ENCODE peak calls at places on chromosome 13, in eight cellular contexts. One of them, this sample, is unnamed. For H3K36me3, the result is how much of the 10 kb centered on the place peaks cover.

GRCh38 chr13:24764276-24764630 is 284 bp downstream of the RNF17 start:
- DNase-seq in neural progenitor cell: no peak
- DNase-seq in hepatocyte: no peak
- DNase-seq in aorta: no peak
- DNase-seq in A673: no peak
- DNase-seq in breast epithelium: no peak
- DNase-seq in esophagus squamous epithelium: no peak
- DNase-seq in body of pancreas: no peak
- DNase-seq in this sample: peak

GRCh38 chr13:84896128-84896527 is 903.1 kb downstream of the SLITRK6 start:
- DNase-seq in aorta: no peak
- DNase-seq in body of pancreas: peak
- DNase-seq in breast epithelium: no peak
- DNase-seq in hepatocyte: peak
- DNase-seq in A673: peak
- DNase-seq in esophagus squamous epithelium: no peak
- DNase-seq in neural progenitor cell: peak
- DNase-seq in this sample: peak

GRCh38 chr13:78657699-78658629 is 991 bp downstream of the OBI1 start:
- DNase-seq in breast epithelium: no peak
- DNase-seq in hepatocyte: no peak
- DNase-seq in neural progenitor cell: no peak
- DNase-seq in body of pancreas: no peak
- DNase-seq in aorta: no peak
- DNase-seq in esophagus squamous epithelium: no peak
- DNase-seq in A673: peak
- DNase-seq in this sample: peak

GRCh38 chr13:47216176-47216822 is 319.4 kb upstream of the HTR2A start:
- DNase-seq in breast epithelium: no peak
- DNase-seq in aorta: no peak
- DNase-seq in A673: no peak
- DNase-seq in esophagus squamous epithelium: no peak
- DNase-seq in body of pancreas: no peak
- DNase-seq in hepatocyte: peak
- DNase-seq in neural progenitor cell: no peak
- DNase-seq in this sample: no peak

GRCh38 chr13:23992722-23993438 is 95.6 kb upstream of the C1QTNF9B start:
- DNase-seq in breast epithelium: no peak
- DNase-seq in esophagus squamous epithelium: no peak
- DNase-seq in hepatocyte: no peak
- DNase-seq in aorta: no peak
- DNase-seq in neural progenitor cell: no peak
- DNase-seq in A673: no peak
- DNase-seq in body of pancreas: no peak
- DNase-seq in this sample: no peak

GRCh38 chr13:43426355-43426754 is 360.4 kb downstream of the ENOX1 start:
- DNase-seq in A673: no peak
- DNase-seq in body of pancreas: no peak
- DNase-seq in esophagus squamous epithelium: no peak
- DNase-seq in hepatocyte: no peak
- DNase-seq in breast epithelium: no peak
- DNase-seq in aorta: no peak
- DNase-seq in neural progenitor cell: no peak
- DNase-seq in this sample: no peak

GRCh38 chr13:113774177-113775107 is 15.4 kb downstream of the TMEM255B start:
- DNase-seq in neural progenitor cell: no peak
- DNase-seq in A673: peak
- DNase-seq in breast epithelium: no peak
- DNase-seq in esophagus squamous epithelium: no peak
- DNase-seq in aorta: no peak
- DNase-seq in hepatocyte: no peak
- DNase-seq in body of pancreas: no peak
- DNase-seq in this sample: no peak

GRCh38 chr13:44257806-44258205 is 115.8 kb upstream of the SERP2 start:
- DNase-seq in aorta: no peak
- DNase-seq in esophagus squamous epithelium: no peak
- DNase-seq in neural progenitor cell: no peak
- DNase-seq in A673: no peak
- DNase-seq in hepatocyte: no peak
- DNase-seq in body of pancreas: no peak
- DNase-seq in breast epithelium: no peak
- DNase-seq in this sample: no peak

GRCh38 chr13:41835871-41836270 is 125.0 kb downstream of the VWA8 start:
- DNase-seq in esophagus squamous epithelium: no peak
- DNase-seq in hepatocyte: no peak
- DNase-seq in neural progenitor cell: no peak
- DNase-seq in A673: peak
- DNase-seq in body of pancreas: no peak
- DNase-seq in breast epithelium: no peak
- DNase-seq in aorta: no peak
- DNase-seq in this sample: no peak

GRCh38 chr13:39676315-39676876 is 20.9 kb downstream of the COG6 start:
- DNase-seq in breast epithelium: no peak
- DNase-seq in hepatocyte: peak
- DNase-seq in aorta: no peak
- DNase-seq in A673: peak
- DNase-seq in neural progenitor cell: peak
- DNase-seq in esophagus squamous epithelium: no peak
- DNase-seq in body of pancreas: peak
- DNase-seq in this sample: peak

GRCh38 chr13:104980571-104980970 is 1554.9 kb downstream of the EFNB2 start:
- DNase-seq in breast epithelium: no peak
- DNase-seq in A673: no peak
- DNase-seq in body of pancreas: no peak
- DNase-seq in hepatocyte: no peak
- DNase-seq in neural progenitor cell: no peak
- DNase-seq in aorta: no peak
- DNase-seq in esophagus squamous epithelium: no peak
- DNase-seq in this sample: no peak

GRCh38 chr13:74867460-74867859 is 614.5 kb downstream of the TBC1D4 start:
- DNase-seq in neural progenitor cell: no peak
- DNase-seq in aorta: no peak
- DNase-seq in esophagus squamous epithelium: no peak
- DNase-seq in A673: no peak
- DNase-seq in body of pancreas: no peak
- DNase-seq in breast epithelium: no peak
- DNase-seq in hepatocyte: no peak
- DNase-seq in this sample: no peak

GRCh38 chr13:46951516-46951915 is 54.7 kb upstream of the HTR2A start:
- DNase-seq in body of pancreas: no peak
- DNase-seq in breast epithelium: no peak
- DNase-seq in esophagus squamous epithelium: no peak
- DNase-seq in hepatocyte: no peak
- DNase-seq in aorta: no peak
- DNase-seq in A673: no peak
- DNase-seq in neural progenitor cell: no peak
- DNase-seq in this sample: no peak

GRCh38 chr13:114140909-114141255 is 8.5 kb upstream of the RASA3 start:
- DNase-seq in neural progenitor cell: no peak
- DNase-seq in esophagus squamous epithelium: no peak
- DNase-seq in body of pancreas: no peak
- DNase-seq in A673: no peak
- DNase-seq in hepatocyte: no peak
- DNase-seq in aorta: no peak
- DNase-seq in breast epithelium: no peak
- DNase-seq in this sample: no peak

GRCh38 chr13:39047560-39047959 is 9.3 kb downstream of the NHLRC3 start:
- DNase-seq in breast epithelium: no peak
- DNase-seq in neural progenitor cell: peak
- DNase-seq in body of pancreas: no peak
- DNase-seq in hepatocyte: peak
- DNase-seq in aorta: no peak
- DNase-seq in A673: peak
- DNase-seq in esophagus squamous epithelium: no peak
- DNase-seq in this sample: peak

GRCh38 chr13:28185256-28185655 is 46.9 kb downstream of the PAN3 start:
- DNase-seq in A673: no peak
- DNase-seq in body of pancreas: no peak
- DNase-seq in esophagus squamous epithelium: no peak
- DNase-seq in aorta: no peak
- DNase-seq in neural progenitor cell: no peak
- DNase-seq in breast epithelium: no peak
- DNase-seq in hepatocyte: no peak
- DNase-seq in this sample: no peak

GRCh38 chr13:39016789-39017188 is 21.1 kb downstream of the PROSER1 start:
- DNase-seq in breast epithelium: no peak
- DNase-seq in A673: peak
- DNase-seq in neural progenitor cell: peak
- DNase-seq in esophagus squamous epithelium: no peak
- DNase-seq in hepatocyte: peak
- DNase-seq in aorta: no peak
- DNase-seq in body of pancreas: no peak
- DNase-seq in this sample: peak

GRCh38 chr13:27632648-27633047 is 11.0 kb downstream of the POLR1D start:
- DNase-seq in breast epithelium: no peak
- DNase-seq in neural progenitor cell: no peak
- DNase-seq in esophagus squamous epithelium: no peak
- DNase-seq in body of pancreas: no peak
- DNase-seq in hepatocyte: no peak
- DNase-seq in A673: no peak
- DNase-seq in aorta: no peak
- DNase-seq in this sample: no peak

GRCh38 chr13:95533545-95534135 is 18.9 kb upstream of the CLDN10 start:
- DNase-seq in body of pancreas: peak
- DNase-seq in A673: no peak
- DNase-seq in aorta: no peak
- DNase-seq in neural progenitor cell: peak
- DNase-seq in esophagus squamous epithelium: no peak
- DNase-seq in breast epithelium: no peak
- DNase-seq in hepatocyte: no peak
- DNase-seq in this sample: no peak

DNA sequence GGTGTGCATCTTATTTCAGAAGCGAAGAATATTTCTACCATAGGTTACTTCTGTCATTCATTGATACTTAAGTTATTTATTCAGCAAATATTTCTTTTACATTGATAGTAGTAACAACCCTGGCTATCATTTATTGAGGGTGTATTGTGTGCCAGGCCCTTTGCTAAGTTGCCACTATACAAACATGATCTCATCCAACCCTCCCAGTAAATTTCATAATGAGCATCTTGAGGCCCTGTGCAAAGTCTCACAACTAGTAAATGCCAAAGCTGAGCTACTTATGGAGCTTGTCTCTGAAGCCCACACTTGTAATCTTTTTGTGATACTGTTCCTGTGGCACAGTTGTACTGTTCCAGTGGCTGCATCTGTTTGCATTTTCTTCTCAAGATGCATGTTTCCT is 36.1 kb downstream of the RNASEH2B start:
- DNase-seq in A673: no peak
- DNase-seq in neural progenitor cell: no peak
- DNase-seq in breast epithelium: no peak
- DNase-seq in esophagus squamous epithelium: no peak
- DNase-seq in hepatocyte: no peak
- DNase-seq in aorta: no peak
- DNase-seq in body of pancreas: no peak
- DNase-seq in this sample: no peak
- H3K36me3 ChIP-seq in A673: under half
- H3K36me3 ChIP-seq in neural progenitor cell: under half
- H3K36me3 ChIP-seq in breast epithelium: under half
- H3K36me3 ChIP-seq in esophagus squamous epithelium: under half
- H3K36me3 ChIP-seq in hepatocyte: under half
- H3K36me3 ChIP-seq in aorta: under half
- H3K36me3 ChIP-seq in body of pancreas: under half
- H3K36me3 ChIP-seq in this sample: under half

GRCh38 chr13:111006508-111007031 is 91.7 kb upstream of the ANKRD10 start:
- DNase-seq in breast epithelium: no peak
- DNase-seq in A673: peak
- DNase-seq in hepatocyte: peak
- DNase-seq in neural progenitor cell: peak
- DNase-seq in aorta: peak
- DNase-seq in body of pancreas: peak
- DNase-seq in esophagus squamous epithelium: no peak
- DNase-seq in this sample: peak
- H3K4me3 ChIP-seq in breast epithelium: no peak
- H3K4me3 ChIP-seq in A673: no peak
- H3K4me3 ChIP-seq in hepatocyte: no peak
- H3K4me3 ChIP-seq in neural progenitor cell: no peak
- H3K4me3 ChIP-seq in aorta: no peak
- H3K4me3 ChIP-seq in body of pancreas: no peak
- H3K4me3 ChIP-seq in esophagus squamous epithelium: no peak
- H3K4me3 ChIP-seq in this sample: no peak

DNA sequence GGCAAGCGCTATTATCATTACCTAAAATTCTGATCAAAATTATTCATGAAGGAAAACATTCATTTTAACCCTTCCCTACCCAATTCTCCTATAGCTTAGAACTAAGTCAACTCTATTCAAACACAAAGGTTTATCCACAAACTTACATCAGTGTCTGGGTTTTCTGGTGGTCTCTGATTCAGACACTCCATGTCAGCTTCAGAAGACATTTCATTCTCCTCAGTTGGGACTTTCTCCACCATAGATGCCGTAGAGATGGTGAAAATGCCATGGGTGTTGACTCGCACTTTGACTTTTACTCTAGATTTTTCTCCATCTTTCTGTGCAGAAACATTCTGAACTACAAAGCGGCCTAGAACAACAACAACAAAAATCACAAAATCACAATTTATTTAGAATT is 16.3 kb downstream of the HSPH1 start:
- DNase-seq in A673: no peak
- DNase-seq in esophagus squamous epithelium: no peak
- DNase-seq in breast epithelium: no peak
- DNase-seq in body of pancreas: no peak
- DNase-seq in hepatocyte: no peak
- DNase-seq in aorta: no peak
- DNase-seq in neural progenitor cell: no peak
- DNase-seq in this sample: no peak
- H3K36me3 ChIP-seq in A673: half or more
- H3K36me3 ChIP-seq in esophagus squamous epithelium: under half
- H3K36me3 ChIP-seq in breast epithelium: under half
- H3K36me3 ChIP-seq in body of pancreas: under half
- H3K36me3 ChIP-seq in hepatocyte: under half
- H3K36me3 ChIP-seq in aorta: under half
- H3K36me3 ChIP-seq in neural progenitor cell: under half
- H3K36me3 ChIP-seq in this sample: under half

DNA sequence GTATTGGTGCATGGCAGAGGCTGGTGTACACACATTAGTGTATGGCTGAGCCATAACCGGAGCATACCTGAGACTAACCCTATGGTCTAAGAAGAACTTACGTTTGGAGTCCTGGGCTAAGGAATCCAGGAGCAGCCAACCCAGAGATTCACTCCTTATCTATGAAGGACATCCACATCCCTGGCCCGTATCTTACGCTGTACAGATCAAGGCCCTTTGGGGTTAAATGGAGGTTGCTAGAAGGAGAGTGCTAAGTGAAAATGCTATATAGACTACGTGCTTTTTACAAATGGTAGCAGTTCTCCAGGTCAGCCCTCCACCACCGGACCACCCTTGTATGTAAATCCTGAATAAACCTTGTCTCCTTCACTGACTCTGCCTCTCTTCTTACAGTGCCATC is 1.9 kb upstream of the SUGT1 start:
- DNase-seq in A673: no peak
- DNase-seq in hepatocyte: no peak
- DNase-seq in aorta: no peak
- DNase-seq in breast epithelium: no peak
- DNase-seq in neural progenitor cell: peak
- DNase-seq in esophagus squamous epithelium: no peak
- DNase-seq in body of pancreas: no peak
- DNase-seq in this sample: no peak
- H3K4me3 ChIP-seq in A673: peak
- H3K4me3 ChIP-seq in hepatocyte: peak
- H3K4me3 ChIP-seq in aorta: no peak
- H3K4me3 ChIP-seq in breast epithelium: no peak
- H3K4me3 ChIP-seq in neural progenitor cell: peak
- H3K4me3 ChIP-seq in esophagus squamous epithelium: peak
- H3K4me3 ChIP-seq in body of pancreas: no peak
- H3K4me3 ChIP-seq in this sample: no peak